ENCODE peak calls at places on chromosomes 4 and X, in four cellular contexts. O, H, P and J are unnamed samples.

GRCh38 chr4:53563824-53564223 is 27.5 kb downstream of the LNX1 start:
- DNase-seq in O (no peak), H (peak), P (no peak), J (no peak)

GRCh38 chrX:127011629-127012028 is 192.1 kb downstream of the PRR32 start:
- DNase-seq in O (no peak), H (no peak), P (no peak), J (no peak)

GRCh38 chrX:52363247-52363883 is 5.5 kb upstream of the XAGE2 start:
- DNase-seq in O (peak), H (no peak), P (no peak), J (no peak)

GRCh38 chr4:25890653-25891485 is 23.2 kb upstream of the SMIM20 start:
- DNase-seq in O (no peak), H (no peak), P (no peak), J (no peak)

GRCh38 chr4:113686950-113687718 is 74.4 kb downstream of the CAMK2D start:
- DNase-seq in O (no peak), H (no peak), P (no peak), J (no peak)

GRCh38 chr4:147638942-147639341 is 21.7 kb downstream of the TMEM184C start:
- DNase-seq in O (no peak), H (peak), P (no peak), J (no peak)

GRCh38 chr4:152357206-152357605 is 178.7 kb downstream of the FBXW7 start:
- DNase-seq in O (no peak), H (no peak), P (no peak), J (no peak)

GRCh38 chr4:101791189-101791572 is 651 bp downstream of the BANK1 start:
- DNase-seq in O (no peak), H (peak), P (no peak), J (no peak)

GRCh38 chrX:140762061-140762460 is 52.5 kb downstream of the LINC00632 start:
- DNase-seq in O (peak), H (no peak), P (peak), J (peak)

GRCh38 chr4:133594246-133595207 is 445.4 kb downstream of the PCDH10 start:
- DNase-seq in O (no peak), H (no peak), P (no peak), J (no peak)

GRCh38 chr4:57607616-57608150 is 497.5 kb upstream of the IGFBP7 start:
- DNase-seq in O (no peak), H (no peak), P (no peak), J (no peak)

GRCh38 chr4:68864438-68865177 is 48.8 kb downstream of the UGT2B10 start:
- DNase-seq in O (peak), H (no peak), P (no peak), J (no peak)

GRCh38 chr4:170139764-170140163 is 50.0 kb upstream of the AADAT start:
- DNase-seq in O (no peak), H (no peak), P (no peak), J (no peak)

GRCh38 chr4:184342167-184342856 is 124.6 kb upstream of the ENPP6 start:
- DNase-seq in O (no peak), H (no peak), P (no peak), J (no peak)

GRCh38 chr4:113433536-113434246 is 327.8 kb downstream of the CAMK2D start:
- DNase-seq in O (no peak), H (no peak), P (no peak), J (no peak)

GRCh38 chr4:165367040-165367439 is 11.8 kb upstream of the CPE start:
- DNase-seq in O (no peak), H (no peak), P (no peak), J (no peak)

GRCh38 chr4:23279377-23279988 is 586.7 kb downstream of the GBA3 start:
- DNase-seq in O (no peak), H (no peak), P (no peak), J (no peak)

GRCh38 chrX:109155161-109155560 is 326.7 kb downstream of the GUCY2F start:
- DNase-seq in O (no peak), H (no peak), P (no peak), J (no peak)

GRCh38 chrX:149497626-149498025 is 7.5 kb downstream of the IDS start:
- DNase-seq in O (no peak), H (no peak), P (no peak), J (no peak)

GRCh38 chrX:14291626-14292025 is 237.7 kb upstream of the GLRA2 start:
- DNase-seq in O (no peak), H (no peak), P (no peak), J (no peak)

GRCh38 chrX:72121381-72121780 is 10.3 kb downstream of the RTL5 start:
- DNase-seq in O (no peak), H (no peak), P (no peak), J (no peak)

GRCh38 chrX:151176351-151176750 is at the start of gene GPR50:
- DNase-seq in O (no peak), H (no peak), P (no peak), J (peak)

GRCh38 chrX:46330513-46330912 is 214.7 kb downstream of the ZNF674 start:
- DNase-seq in O (no peak), H (no peak), P (no peak), J (no peak)

GRCh38 chr4:139596680-139597279 is 40.8 kb upstream of the SETD7 start:
- DNase-seq in O (no peak), H (no peak), P (no peak), J (no peak)

GRCh38 chr4:164828945-164829344 is 48.0 kb upstream of the APELA start:
- DNase-seq in O (no peak), H (no peak), P (no peak), J (no peak)

GRCh38 chr4:6887591-6888371 is 21.8 kb upstream of the TBC1D14 start:
- DNase-seq in O (no peak), H (no peak), P (no peak), J (peak)

GRCh38 chr4:4195354-4195753 is 31.4 kb downstream of the OTOP1 start:
- DNase-seq in O (no peak), H (no peak), P (no peak), J (no peak)

GRCh38 chrX:104707572-104707971 is 141.6 kb downstream of the IL1RAPL2 start:
- DNase-seq in O (no peak), H (no peak), P (no peak), J (no peak)

GRCh38 chr4:109914356-109914755 is 1.7 kb downstream of the EGF start:
- DNase-seq in O (no peak), H (no peak), P (no peak), J (no peak)

GRCh38 chr4:41041541-41041940 is 172.8 kb downstream of the APBB2 start:
- DNase-seq in O (no peak), H (no peak), P (no peak), J (no peak)

GRCh38 chrX:40169193-40170086 is 71.7 kb upstream of the BCOR start:
- DNase-seq in O (peak), H (peak), P (no peak), J (peak)

GRCh38 chrX:12825801-12826200 is 34.6 kb downstream of the PRPS2 start:
- DNase-seq in O (no peak), H (no peak), P (no peak), J (no peak)

GRCh38 chrX:39063037-39063436 is 261.8 kb downstream of the MID1IP1 start:
- DNase-seq in O (no peak), H (no peak), P (no peak), J (no peak)

GRCh38 chr4:116752027-116752426 is 333.3 kb downstream of the TRAM1L1 start:
- DNase-seq in O (no peak), H (no peak), P (no peak), J (no peak)

GRCh38 chr4:186871856-186872255 is 148.2 kb upstream of the FAT1 start:
- DNase-seq in O (no peak), H (no peak), P (no peak), J (no peak)

GRCh38 chrX:1398431-1399340 is 6.8 kb upstream of the SLC25A6 start:
- DNase-seq in O (no peak), H (no peak), P (no peak), J (no peak)

GRCh38 chr4:8545439-8545765 is 34.8 kb upstream of the GPR78 start:
- DNase-seq in O (no peak), H (no peak), P (no peak), J (no peak)

GRCh38 chr4:8548731-8549351 is 31.4 kb upstream of the GPR78 start:
- DNase-seq in O (peak), H (no peak), P (no peak), J (no peak)

GRCh38 chr4:8546766-8547107 is 33.5 kb upstream of the GPR78 start:
- DNase-seq in O (no peak), H (no peak), P (no peak), J (no peak)

GRCh38 chr4:8547912-8548730 is 32.1 kb upstream of the GPR78 start:
- DNase-seq in O (no peak), H (no peak), P (no peak), J (no peak)

DNA sequence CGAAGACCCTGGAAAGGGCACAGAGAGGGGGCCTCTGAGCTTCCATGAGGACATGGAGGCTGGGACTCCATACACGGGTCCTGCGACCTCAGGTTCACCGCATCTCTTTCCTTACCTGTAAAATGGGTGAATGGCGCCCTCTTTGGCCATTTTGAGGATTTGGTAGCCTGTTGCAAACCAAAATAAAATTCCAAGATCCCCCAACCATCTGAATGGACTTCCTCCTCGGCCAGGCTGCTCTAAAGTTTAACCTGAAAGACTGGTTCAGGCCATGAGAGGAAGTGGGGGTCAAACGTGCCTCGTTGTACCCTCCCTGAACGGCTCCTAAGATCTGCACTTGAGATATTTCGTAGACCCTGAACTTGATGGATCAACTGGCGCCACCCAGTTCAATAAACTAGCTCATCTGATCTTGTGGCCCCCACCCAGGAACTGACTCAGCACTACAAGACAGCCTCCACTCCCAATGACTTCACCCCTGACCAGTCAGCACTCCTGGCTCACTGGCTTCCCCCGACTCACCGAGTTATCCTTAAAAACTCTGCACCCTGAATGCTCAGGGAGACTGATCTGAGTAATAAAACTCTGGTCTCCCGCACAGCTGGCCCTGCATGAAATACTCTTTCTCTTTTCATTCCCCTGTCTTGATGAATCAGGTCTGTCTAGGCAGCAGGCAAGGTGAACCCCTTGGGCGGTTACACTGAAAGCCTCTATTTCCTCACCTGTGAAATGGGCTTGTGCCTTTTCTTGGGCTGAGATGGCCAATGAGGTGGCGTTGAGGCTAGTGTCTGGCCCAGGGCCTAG is 32.9 kb upstream of the GPR78 start:
- DNase-seq in O (peak), H (peak), P (no peak), J (no peak)
- TF ChIP-seq CTCF in O (peak), H (peak), P (peak), J (peak)

GRCh38 chr4:154349829-154350228 is 141.8 kb downstream of the DCHS2 start:
- DNase-seq in O (no peak), H (peak), P (no peak), J (no peak)
- TF ChIP-seq CTCF in O (peak), H (peak), P (peak), J (peak)

GRCh38 chrX:7330971-7331746 is 183.2 kb upstream of the PUDP start:
- DNase-seq in O (no peak), H (no peak), P (no peak), J (no peak)

GRCh38 chrX:7330551-7330950 is 182.6 kb upstream of the PUDP start:
- DNase-seq in O (no peak), H (no peak), P (no peak), J (no peak)

DNA sequence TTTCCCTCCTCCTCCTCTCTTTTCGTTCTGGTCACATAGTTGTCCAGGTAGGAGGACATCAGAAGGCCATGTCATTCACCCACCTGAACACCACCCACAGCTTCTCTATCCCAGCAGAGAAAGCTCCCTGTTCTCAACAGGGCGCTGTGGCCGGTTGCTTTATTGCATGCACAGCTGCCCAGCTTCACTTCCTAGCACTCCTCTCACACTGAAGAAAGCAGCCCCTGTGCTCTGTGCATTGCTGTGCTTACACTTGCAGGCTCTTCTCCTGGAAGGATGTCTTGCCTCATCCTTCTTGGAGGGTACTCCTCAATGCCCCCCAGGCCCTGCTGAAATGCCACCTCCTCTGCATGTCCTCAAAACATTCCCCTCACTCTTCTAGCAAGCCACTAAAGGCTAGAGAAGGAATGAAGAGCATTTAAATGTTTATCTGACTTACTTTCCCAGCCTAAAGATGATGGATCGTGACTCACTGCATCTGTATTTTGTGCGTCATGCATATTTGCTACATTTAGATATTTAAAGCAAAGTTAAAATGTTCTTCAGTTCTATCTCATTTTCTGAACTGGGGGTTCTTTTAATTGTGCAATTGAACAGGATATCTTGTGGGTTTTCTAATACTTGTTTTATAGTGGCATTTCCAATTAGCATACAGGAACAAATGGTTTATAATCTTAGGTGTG is 186.4 kb upstream of the PUDP start:
- DNase-seq in O (no peak), H (no peak), P (no peak), J (no peak)
- TF ChIP-seq CTCF in O (no peak), H (no peak), P (no peak), J (no peak)

GRCh38 chrX:80648023-80648422 is 161.7 kb downstream of the BRWD3 start:
- DNase-seq in O (no peak), H (no peak), P (no peak), J (no peak)
- TF ChIP-seq CTCF in O (no peak), H (peak), P (no peak), J (peak)

DNA sequence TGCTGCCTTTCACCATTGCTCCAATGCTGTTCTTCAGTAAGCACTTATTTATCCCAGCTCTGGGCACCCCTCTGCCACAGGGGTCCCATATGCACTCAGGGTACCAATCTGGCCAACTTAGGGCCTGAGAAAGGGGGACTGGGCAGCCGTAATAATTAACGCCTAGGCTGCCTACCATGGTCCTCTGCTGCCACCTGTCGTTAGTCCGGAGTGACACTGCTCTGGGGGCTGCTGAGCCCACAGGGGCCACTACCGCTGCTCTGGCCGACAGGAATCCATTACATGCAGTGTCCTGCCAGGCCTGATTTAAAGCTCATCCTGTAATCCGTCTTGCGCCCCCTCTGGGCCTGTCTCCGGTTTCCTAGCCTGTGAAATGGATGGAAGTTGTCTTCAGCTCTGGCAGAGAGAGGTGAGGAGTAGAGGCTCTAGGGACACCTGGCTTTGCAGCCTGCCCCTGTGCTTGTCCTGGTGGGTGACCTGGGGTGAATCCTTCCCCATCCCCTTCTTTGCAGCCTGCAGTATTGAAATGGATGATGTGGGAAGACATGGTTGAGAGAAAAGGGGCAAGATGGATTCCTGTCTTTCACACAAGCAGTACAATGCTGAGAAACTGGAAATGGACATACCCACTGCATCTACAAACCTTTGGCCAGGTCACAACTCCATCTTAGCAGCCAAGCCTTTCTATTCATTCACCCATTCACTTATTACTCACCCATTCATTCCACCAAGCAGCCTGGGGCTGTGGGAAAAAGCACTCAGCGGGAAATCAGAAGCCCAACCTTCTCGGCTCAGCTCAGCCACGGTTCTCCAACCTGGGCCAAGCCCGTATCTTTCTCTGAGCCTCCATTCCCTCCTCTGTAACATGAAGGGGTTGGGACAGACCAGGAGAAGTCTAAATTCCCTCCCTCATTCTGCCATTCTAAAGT is 116.3 kb upstream of the NALF2 start:
- DNase-seq in O (peak), H (peak), P (peak), J (peak)
- TF ChIP-seq CTCF in O (peak), H (peak), P (peak), J (peak)

DNA sequence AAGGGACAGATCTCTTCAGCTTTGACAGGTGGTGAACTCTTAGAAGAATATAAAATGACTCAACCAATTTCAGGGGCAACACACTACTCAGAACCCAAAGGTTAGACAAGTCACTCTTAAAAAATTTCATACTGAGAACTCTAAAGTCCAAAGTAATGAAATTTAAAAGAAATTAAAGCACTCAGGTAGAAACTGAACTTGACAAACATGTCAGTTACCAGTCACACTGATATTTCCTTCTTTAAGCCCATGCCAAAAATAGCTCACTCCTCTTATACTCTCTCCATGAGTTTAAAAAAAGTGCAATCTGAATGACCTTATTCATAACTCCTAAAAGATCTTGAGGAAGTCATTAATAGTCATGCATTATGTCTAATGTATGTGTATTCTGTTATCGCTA is 40.3 kb downstream of the AMMECR1 start:
- DNase-seq in O (no peak), H (no peak), P (no peak), J (no peak)
- TF ChIP-seq CTCF in O (no peak), H (no peak), P (no peak), J (no peak)

GRCh38 chr4:177948853-177949252 is 506.6 kb upstream of the AGA start:
- DNase-seq in O (no peak), H (no peak), P (no peak), J (no peak)
- TF ChIP-seq CTCF in O (no peak), H (no peak), P (no peak), J (no peak)

GRCh38 chr4:102826890-102827673 is at the start of gene UBE2D3:
- DNase-seq in O (peak), H (peak), P (peak), J (peak)
- TF ChIP-seq CTCF in O (no peak), H (peak), P (no peak), J (no peak)

GRCh38 chr4:127881565-127881869 is 824 bp downstream of the PLK4 start:
- DNase-seq in O (no peak), H (peak), P (no peak), J (no peak)
- TF ChIP-seq CTCF in O (no peak), H (no peak), P (no peak), J (no peak)

GRCh38 chrX:2913118-2913517 is 16.0 kb downstream of the ARSD start:
- DNase-seq in O (no peak), H (no peak), P (no peak), J (no peak)
- TF ChIP-seq CTCF in O (no peak), H (no peak), P (peak), J (peak)